ENCODE peak calls at places on chromosomes 2 and 18, in nine cellular contexts. S, N, A, F, C, Y, X, B and M are unnamed samples.

GRCh38 chr2:204260162-204260877 is 285.0 kb upstream of the PARD3B start:
- DNase-seq in Y (peak; percentile 73), C (peak; percentile 59), N (peak; percentile 14), F (no peak), B (peak; percentile 48), A (peak; percentile 59), S (peak; percentile 84), X (peak; percentile 70), M (no peak)

GRCh38 chr18:62759704-62760402 is 44.5 kb downstream of the PHLPP1 start:
- DNase-seq in B (no peak), S (no peak), F (no peak), X (no peak), Y (no peak), C (no peak), N (no peak), A (no peak), M (no peak)

GRCh38 chr18:7878265-7879173 is 311.4 kb downstream of the PTPRM start:
- DNase-seq in X (peak; percentile 74), B (no peak), A (no peak), Y (no peak), S (no peak), C (no peak), F (no peak), N (no peak), M (no peak)

GRCh38 chr2:108316194-108316880 is 27.6 kb downstream of the SULT1C2 start:
- DNase-seq in A (no peak), B (no peak), N (no peak), S (no peak), X (no peak), C (no peak), F (no peak), Y (no peak), M (no peak)

GRCh38 chr2:24721470-24721869 is 71.7 kb downstream of the PTRHD1 start:
- DNase-seq in S (peak; percentile 86), X (no peak), F (no peak), Y (peak; percentile 52), C (peak; percentile 89), B (peak; percentile 27), A (peak; percentile 60), N (no peak), M (peak; percentile 63)

GRCh38 chr2:9578475-9579235 is 23.0 kb upstream of the ADAM17 start:
- DNase-seq in A (no peak), B (no peak), S (no peak), C (no peak), X (no peak), F (no peak), N (no peak), Y (no peak), M (peak; percentile 51)

GRCh38 chr18:49177812-49178211 is 227.0 kb upstream of the SMAD7 start:
- DNase-seq in C (no peak), B (no peak), N (no peak), S (no peak), F (no peak), X (no peak), Y (no peak), A (no peak), M (no peak)

GRCh38 chr2:215994901-215995300 is 18.4 kb downstream of the MREG start:
- DNase-seq in A (no peak), Y (no peak), X (no peak), S (no peak), B (no peak), N (no peak), F (no peak), C (no peak), M (no peak)

GRCh38 chr18:22106536-22107292 is 62.7 kb upstream of the GATA6 start:
- DNase-seq in N (no peak), S (no peak), Y (no peak), F (no peak), X (peak; percentile 17), B (no peak), A (peak; percentile 53), C (no peak), M (peak; percentile 57)

GRCh38 chr2:229598227-229598626 is 116.1 kb downstream of the DNER start:
- DNase-seq in N (no peak), A (no peak), B (no peak), Y (no peak), F (no peak), C (no peak), X (no peak), S (no peak), M (no peak)

GRCh38 chr2:187302146-187302545 is 145.9 kb downstream of the CALCRL start:
- DNase-seq in F (no peak), X (no peak), N (no peak), C (no peak), B (no peak), A (no peak), Y (no peak), S (no peak), M (no peak)

GRCh38 chr2:202490479-202490878 is 114.4 kb downstream of the BMPR2 start:
- DNase-seq in F (no peak), B (no peak), N (no peak), A (no peak), Y (no peak), X (no peak), S (no peak), C (no peak), M (no peak)

GRCh38 chr2:8303322-8303832 is 378.5 kb upstream of the ID2 start:
- DNase-seq in B (peak; percentile 81), A (peak; percentile 18), Y (peak; percentile 49), S (peak; percentile 85), X (no peak), F (no peak), N (no peak), C (peak; percentile 81), M (peak; percentile 68)

DNA sequence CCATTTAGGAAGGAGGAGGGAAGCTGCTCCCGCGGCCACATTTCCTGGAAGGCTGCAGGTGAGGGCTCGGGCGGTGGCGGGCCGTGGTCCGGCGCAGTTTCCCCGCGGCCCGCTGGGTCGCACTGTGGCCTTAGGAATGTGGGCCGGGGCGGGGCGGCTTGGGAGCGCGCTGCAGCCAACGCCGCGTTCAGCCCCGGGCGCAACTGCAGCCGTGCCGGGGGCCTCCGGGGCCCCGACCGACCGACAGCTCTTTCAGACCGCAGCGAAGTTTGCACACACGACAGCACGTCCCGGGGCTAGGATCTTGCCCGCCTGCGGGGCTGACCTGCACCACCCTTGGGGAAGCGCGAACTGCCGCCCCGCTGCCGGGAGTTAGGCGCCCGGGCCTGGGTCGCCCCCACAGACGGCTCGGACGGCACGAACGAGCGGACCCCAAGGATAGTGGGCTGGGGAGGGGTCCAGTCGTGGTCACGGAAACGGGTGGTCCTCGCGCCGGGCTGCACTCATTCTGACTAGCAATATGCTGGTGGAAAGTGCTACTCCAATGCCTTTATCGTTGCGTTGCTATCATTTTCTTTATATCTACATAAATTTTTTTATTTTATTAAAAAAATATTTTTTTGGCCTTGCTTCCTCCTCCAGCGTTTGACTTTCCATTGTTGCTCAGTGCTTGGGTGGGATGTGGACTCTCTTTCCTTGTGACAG is 70.0 kb upstream of the DLX2 start:
- DNase-seq in Y (peak; percentile 61), F (peak; percentile 90), A (peak; percentile 85), S (peak; percentile 69), C (peak; percentile 73), X (peak; percentile 58), N (peak; percentile 42), B (peak; percentile 86), M (peak; percentile 80)
- TF ChIP-seq POLR2A in Y (no peak), F (no peak), A (peak; percentile 46), S (no peak), C (no peak), X (no peak), N (no peak), B (peak; percentile 46), M (no peak)

GRCh38 chr2:37201208-37201607 is 4.9 kb downstream of the CEBPZOS start:
- DNase-seq in S (no peak), A (no peak), B (no peak), Y (no peak), N (no peak), C (no peak), X (no peak), F (no peak), M (no peak)

GRCh38 chr2:37203708-37204107 is 7.4 kb downstream of the CEBPZOS start:
- DNase-seq in N (no peak), B (no peak), X (no peak), A (no peak), F (no peak), C (no peak), Y (no peak), S (no peak), M (no peak)

GRCh38 chr2:37201766-37202165 is 5.5 kb downstream of the CEBPZOS start:
- DNase-seq in S (no peak), N (no peak), F (no peak), A (no peak), Y (no peak), B (no peak), C (no peak), X (no peak), M (no peak)

GRCh38 chr2:37211212-37211611 is 14.9 kb downstream of the CEBPZOS start:
- DNase-seq in S (no peak), F (no peak), C (no peak), Y (no peak), A (no peak), B (no peak), N (no peak), X (no peak), M (no peak)

GRCh38 chr2:37205689-37206341 is 9.5 kb downstream of the CEBPZOS start:
- DNase-seq in X (no peak), S (no peak), A (no peak), C (no peak), N (no peak), B (no peak), F (no peak), Y (no peak), M (no peak)
- TF ChIP-seq POLR2A in X (no peak), S (no peak), A (no peak), C (no peak), N (no peak), B (no peak), F (no peak), Y (no peak), M (no peak)

DNA sequence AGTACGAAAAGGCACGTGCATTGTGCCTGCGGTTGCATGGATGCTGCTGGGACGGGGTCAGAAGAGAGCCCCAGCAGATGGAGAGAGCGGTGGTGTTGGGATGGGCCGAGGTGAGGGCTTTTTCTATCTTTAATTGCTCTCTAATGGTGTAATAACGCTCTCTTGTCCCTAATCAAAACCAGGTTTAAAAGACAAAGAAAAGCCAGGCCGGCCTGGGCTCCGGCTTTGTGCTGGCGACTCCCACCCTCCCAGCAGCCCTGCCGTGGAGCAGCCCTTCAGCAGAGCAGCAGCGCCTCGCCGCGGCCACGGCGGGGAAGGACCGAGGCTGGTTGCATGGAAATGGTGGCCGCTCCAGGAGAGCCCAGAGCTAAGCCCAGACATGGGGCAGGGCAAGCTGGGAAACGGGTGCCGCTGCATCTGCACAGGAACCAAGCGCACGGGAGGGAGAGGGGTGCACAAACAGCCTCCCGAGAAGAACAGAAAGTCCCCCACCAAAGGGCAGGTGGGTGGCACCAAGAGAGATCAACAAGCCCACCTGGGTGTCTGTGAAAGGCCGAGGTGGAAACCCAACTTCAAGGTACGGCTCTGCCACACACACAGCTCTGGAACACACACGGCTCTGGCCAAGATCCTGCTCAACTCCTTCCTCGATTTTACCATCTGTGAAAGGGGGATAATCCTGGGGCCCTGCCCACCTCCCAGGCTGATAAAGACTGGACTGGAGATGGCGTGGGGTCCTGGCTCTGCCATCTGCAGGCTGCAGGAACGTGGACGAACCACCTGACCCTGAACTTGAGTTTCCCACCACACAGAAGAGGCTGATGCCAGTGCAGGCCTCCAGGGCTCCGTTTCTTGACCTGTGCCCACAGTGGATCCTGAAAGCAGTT is 15.0 kb downstream of the HS1BP3 start:
- DNase-seq in B (peak; percentile 88), A (peak; percentile 78), Y (peak; percentile 91), C (peak; percentile 89), X (peak; percentile 78), S (peak; percentile 95), F (peak; percentile 88), N (peak; percentile 87), M (peak; percentile 86)
- TF ChIP-seq POLR2A in B (no peak), A (no peak), Y (no peak), C (peak; percentile 21), X (no peak), S (no peak), F (no peak), N (no peak), M (no peak)

GRCh38 chr2:98269830-98270229 is 76.4 kb upstream of the CNGA3 start:
- DNase-seq in N (no peak), C (no peak), F (no peak), A (no peak), Y (no peak), S (no peak), X (no peak), B (no peak), M (no peak)
- TF ChIP-seq POLR2A in N (no peak), C (no peak), F (no peak), A (no peak), Y (no peak), S (no peak), X (no peak), B (no peak), M (no peak)